ENCODE peak calls at places on chromosome 15, in nine cellular contexts. S, Q, E, R, T, U, Y, Z and O are unnamed samples.

GRCh38 chr15:77010842-77011241 is 15.9 kb downstream of the PSTPIP1 start:
- DNase-seq in S (no peak), Q (no peak), E (no peak), R (no peak), T (no peak), U (no peak), Y (no peak), Z (no peak), O (no peak)

GRCh38 chr15:89452330-89452836 is 44.0 kb downstream of the RHCG start:
- DNase-seq in S (no peak), Q (no peak), E (no peak), R (no peak), T (no peak), U (no peak), Y (no peak), Z (no peak), O (no peak)

GRCh38 chr15:67127925-67128324 is 62.5 kb downstream of the SMAD3 start:
- DNase-seq in S (no peak), Q (peak; percentile 97), E (peak; percentile 59), R (no peak), T (peak; percentile 87), U (peak; percentile 97), Y (peak; percentile 98), Z (no peak), O (no peak)

GRCh38 chr15:40782609-40783227 is 12.9 kb downstream of the C15orf62 start:
- DNase-seq in S (peak; percentile 89), Q (no peak), E (no peak), R (peak; percentile 62), T (no peak), U (no peak), Y (peak; percentile 67), Z (peak; percentile 81), O (peak; percentile 81)

GRCh38 chr15:71807691-71808091 is 2.7 kb upstream of the NR2E3 start:
- DNase-seq in S (no peak), Q (no peak), E (no peak), R (no peak), T (no peak), U (peak; percentile 29), Y (no peak), Z (no peak), O (no peak)

GRCh38 chr15:99703603-99704443 is 29.4 kb downstream of the LYSMD4 start:
- DNase-seq in S (no peak), Q (peak; percentile 89), E (no peak), R (no peak), T (peak; percentile 70), U (peak; percentile 94), Y (peak; percentile 83), Z (no peak), O (no peak)

GRCh38 chr15:59111267-59111666 is 6.3 kb downstream of the CCNB2 start:
- DNase-seq in S (no peak), Q (no peak), E (no peak), R (no peak), T (no peak), U (no peak), Y (no peak), Z (no peak), O (no peak)

GRCh38 chr15:39344662-39345141 is 236.2 kb upstream of the THBS1 start:
- DNase-seq in S (no peak), Q (no peak), E (no peak), R (no peak), T (no peak), U (no peak), Y (no peak), Z (no peak), O (no peak)

GRCh38 chr15:75659928-75660645 is 12.4 kb downstream of the SNX33 start:
- DNase-seq in S (no peak), Q (no peak), E (no peak), R (no peak), T (no peak), U (no peak), Y (no peak), Z (no peak), O (no peak)

GRCh38 chr15:39125904-39126303 is 455.0 kb upstream of the THBS1 start:
- DNase-seq in S (no peak), Q (no peak), E (no peak), R (no peak), T (no peak), U (peak; percentile 57), Y (no peak), Z (peak; percentile 53), O (no peak)

GRCh38 chr15:88649286-88649733 is 10.5 kb downstream of the ISG20 start:
- DNase-seq in S (no peak), Q (peak; percentile 91), E (no peak), R (peak; percentile 78), T (peak; percentile 38), U (peak; percentile 87), Y (peak; percentile 94), Z (no peak), O (peak; percentile 63)

GRCh38 chr15:84731774-84732173 is 15.8 kb upstream of the SEC11A start:
- DNase-seq in S (no peak), Q (peak; percentile 28), E (no peak), R (no peak), T (peak; percentile 54), U (peak; percentile 90), Y (no peak), Z (no peak), O (no peak)

GRCh38 chr15:57680021-57680420 is 26.5 kb upstream of the POLR2M start:
- DNase-seq in S (no peak), Q (peak; percentile 65), E (no peak), R (no peak), T (no peak), U (peak; percentile 79), Y (peak; percentile 84), Z (no peak), O (no peak)

GRCh38 chr15:29805708-29806104 is 16.6 kb downstream of the TJP1 start:
- DNase-seq in S (no peak), Q (no peak), E (no peak), R (no peak), T (no peak), U (no peak), Y (no peak), Z (no peak), O (no peak)

GRCh38 chr15:72838311-72838731 is 54.8 kb upstream of the ADPGK start:
- DNase-seq in S (no peak), Q (no peak), E (peak; percentile 17), R (no peak), T (no peak), U (peak; percentile 71), Y (peak; percentile 8), Z (no peak), O (no peak)

GRCh38 chr15:26697913-26698312 is 75.0 kb downstream of the GABRB3 start:
- DNase-seq in S (no peak), Q (no peak), E (no peak), R (no peak), T (no peak), U (no peak), Y (no peak), Z (no peak), O (no peak)

GRCh38 chr15:56242576-56243116 is 1.0 kb downstream of the RFX7 start:
- DNase-seq in S (no peak), Q (no peak), E (no peak), R (no peak), T (no peak), U (peak; percentile 22), Y (peak; percentile 22), Z (no peak), O (no peak)

DNA sequence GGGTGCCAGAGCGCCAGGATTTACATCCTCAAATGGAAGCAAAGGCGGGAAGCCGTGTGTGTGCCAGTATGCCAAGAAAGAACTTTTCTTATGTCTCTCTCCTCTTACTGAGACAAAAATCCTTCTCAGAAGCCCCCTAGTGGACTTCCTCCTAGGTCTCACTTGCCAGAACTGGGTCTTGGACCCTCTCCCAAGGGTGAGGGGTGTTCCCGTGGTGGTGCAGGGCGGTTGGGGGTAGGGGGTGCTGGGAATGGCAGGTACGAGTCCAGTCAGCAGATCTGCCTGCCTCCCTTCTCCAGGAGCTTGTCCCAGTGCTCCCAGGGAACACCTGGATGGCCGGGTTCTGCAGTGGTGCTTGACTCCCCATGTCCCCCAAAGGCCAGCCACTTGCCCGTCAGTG is 52.0 kb downstream of the CORO2B start:
- DNase-seq in S (no peak), Q (no peak), E (no peak), R (no peak), T (no peak), U (no peak), Y (no peak), Z (no peak), O (no peak)
- TF ChIP-seq CTCF in S (no peak), Q (peak; percentile 45), E (no peak), R (no peak), T (no peak), U (peak; percentile 29), Y (no peak), Z (peak; percentile 43), O (peak; percentile 32)

DNA sequence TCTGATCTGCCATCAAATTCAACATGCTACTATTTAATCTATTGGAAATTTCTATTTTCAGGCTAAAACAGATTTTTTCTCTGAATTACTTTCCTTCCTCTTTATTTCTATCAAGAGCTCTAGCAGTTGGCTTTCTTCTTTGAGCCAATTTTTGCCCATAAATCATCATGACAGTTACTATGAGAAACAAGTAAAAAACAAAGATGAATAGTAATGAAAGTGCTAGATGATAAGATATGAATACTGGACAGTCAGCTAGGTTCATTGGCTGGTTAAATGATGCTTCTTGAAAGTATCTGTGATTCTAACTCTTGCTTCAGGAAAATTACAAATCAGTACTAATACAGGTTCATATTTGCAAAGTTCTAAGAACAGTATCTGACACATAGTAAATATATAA is 38.6 kb upstream of the NANOGP8 start:
- DNase-seq in S (no peak), Q (no peak), E (no peak), R (no peak), T (no peak), U (no peak), Y (no peak), Z (no peak), O (no peak)
- TF ChIP-seq CTCF in S (no peak), Q (no peak), E (no peak), R (no peak), T (no peak), U (no peak), Y (no peak), Z (no peak), O (no peak)

GRCh38 chr15:74304459-74304858 is 63.0 kb downstream of the CYP11A1 start:
- DNase-seq in S (no peak), Q (no peak), E (no peak), R (no peak), T (no peak), U (no peak), Y (no peak), Z (no peak), O (no peak)
- TF ChIP-seq CTCF in S (no peak), Q (no peak), E (no peak), R (no peak), T (no peak), U (no peak), Y (no peak), Z (no peak), O (no peak)

GRCh38 chr15:94247789-94248638 is 16.7 kb downstream of the MCTP2 start:
- DNase-seq in S (no peak), Q (no peak), E (no peak), R (no peak), T (no peak), U (no peak), Y (no peak), Z (no peak), O (no peak)
- TF ChIP-seq CTCF in S (no peak), Q (no peak), E (no peak), R (no peak), T (no peak), U (no peak), Y (no peak), Z (no peak), O (no peak)